ENCODE peak calls at places on chromosome 7, in nine cellular contexts. One of them, this sample, is unnamed. For H3K4me1, the result is how much of the 10 kb centered on the place peaks cover.

GRCh38 chr7:100897111-100897608 is 1.5 kb upstream of the ACHE start:
- DNase-seq in iPS DF 6.9: no peak
- DNase-seq in suprapubic skin: no peak
- DNase-seq in tibial artery: no peak
- DNase-seq in uterus: no peak
- DNase-seq in OCI-LY7: peak
- DNase-seq in cardiac muscle cell: peak
- DNase-seq in mesendoderm: peak
- DNase-seq in GM23338: peak
- DNase-seq in this sample: peak

GRCh38 chr7:8434290-8435002 is 1.0 kb downstream of the NXPH1 start:
- DNase-seq in uterus: no peak
- DNase-seq in iPS DF 6.9: no peak
- DNase-seq in cardiac muscle cell: no peak
- DNase-seq in suprapubic skin: no peak
- DNase-seq in GM23338: peak
- DNase-seq in OCI-LY7: no peak
- DNase-seq in tibial artery: no peak
- DNase-seq in mesendoderm: peak
- DNase-seq in this sample: no peak

GRCh38 chr7:120843121-120843520 is 14.8 kb downstream of the TSPAN12 start:
- DNase-seq in OCI-LY7: no peak
- DNase-seq in tibial artery: no peak
- DNase-seq in suprapubic skin: no peak
- DNase-seq in mesendoderm: no peak
- DNase-seq in uterus: no peak
- DNase-seq in iPS DF 6.9: no peak
- DNase-seq in GM23338: no peak
- DNase-seq in cardiac muscle cell: no peak
- DNase-seq in this sample: no peak

GRCh38 chr7:95794917-95795515 is 22.7 kb downstream of the DYNC1I1 start:
- DNase-seq in suprapubic skin: no peak
- DNase-seq in uterus: no peak
- DNase-seq in OCI-LY7: peak
- DNase-seq in iPS DF 6.9: peak
- DNase-seq in cardiac muscle cell: peak
- DNase-seq in tibial artery: no peak
- DNase-seq in GM23338: peak
- DNase-seq in mesendoderm: peak
- DNase-seq in this sample: no peak

GRCh38 chr7:26399309-26399610 is 107.6 kb downstream of the SNX10 start:
- DNase-seq in GM23338: peak
- DNase-seq in cardiac muscle cell: no peak
- DNase-seq in mesendoderm: peak
- DNase-seq in suprapubic skin: no peak
- DNase-seq in iPS DF 6.9: no peak
- DNase-seq in OCI-LY7: no peak
- DNase-seq in uterus: peak
- DNase-seq in tibial artery: peak
- DNase-seq in this sample: peak

GRCh38 chr7:50663396-50664102 is 98.3 kb upstream of the DDC start:
- DNase-seq in cardiac muscle cell: no peak
- DNase-seq in suprapubic skin: no peak
- DNase-seq in OCI-LY7: no peak
- DNase-seq in uterus: no peak
- DNase-seq in iPS DF 6.9: no peak
- DNase-seq in tibial artery: no peak
- DNase-seq in GM23338: no peak
- DNase-seq in mesendoderm: no peak
- DNase-seq in this sample: no peak

GRCh38 chr7:68288099-68288498 is 1291.5 kb downstream of the TYW1 start:
- DNase-seq in uterus: no peak
- DNase-seq in OCI-LY7: no peak
- DNase-seq in suprapubic skin: no peak
- DNase-seq in iPS DF 6.9: no peak
- DNase-seq in GM23338: no peak
- DNase-seq in cardiac muscle cell: no peak
- DNase-seq in tibial artery: no peak
- DNase-seq in mesendoderm: no peak
- DNase-seq in this sample: no peak

GRCh38 chr7:136086712-136087111 is 109.6 kb upstream of the MTPN start:
- DNase-seq in cardiac muscle cell: peak
- DNase-seq in tibial artery: peak
- DNase-seq in suprapubic skin: no peak
- DNase-seq in GM23338: peak
- DNase-seq in iPS DF 6.9: peak
- DNase-seq in OCI-LY7: peak
- DNase-seq in uterus: peak
- DNase-seq in mesendoderm: peak
- DNase-seq in this sample: no peak

GRCh38 chr7:54331311-54331710 is 210.9 kb upstream of the VSTM2A start:
- DNase-seq in suprapubic skin: no peak
- DNase-seq in OCI-LY7: no peak
- DNase-seq in GM23338: no peak
- DNase-seq in mesendoderm: no peak
- DNase-seq in cardiac muscle cell: no peak
- DNase-seq in uterus: no peak
- DNase-seq in iPS DF 6.9: no peak
- DNase-seq in tibial artery: no peak
- DNase-seq in this sample: no peak

DNA sequence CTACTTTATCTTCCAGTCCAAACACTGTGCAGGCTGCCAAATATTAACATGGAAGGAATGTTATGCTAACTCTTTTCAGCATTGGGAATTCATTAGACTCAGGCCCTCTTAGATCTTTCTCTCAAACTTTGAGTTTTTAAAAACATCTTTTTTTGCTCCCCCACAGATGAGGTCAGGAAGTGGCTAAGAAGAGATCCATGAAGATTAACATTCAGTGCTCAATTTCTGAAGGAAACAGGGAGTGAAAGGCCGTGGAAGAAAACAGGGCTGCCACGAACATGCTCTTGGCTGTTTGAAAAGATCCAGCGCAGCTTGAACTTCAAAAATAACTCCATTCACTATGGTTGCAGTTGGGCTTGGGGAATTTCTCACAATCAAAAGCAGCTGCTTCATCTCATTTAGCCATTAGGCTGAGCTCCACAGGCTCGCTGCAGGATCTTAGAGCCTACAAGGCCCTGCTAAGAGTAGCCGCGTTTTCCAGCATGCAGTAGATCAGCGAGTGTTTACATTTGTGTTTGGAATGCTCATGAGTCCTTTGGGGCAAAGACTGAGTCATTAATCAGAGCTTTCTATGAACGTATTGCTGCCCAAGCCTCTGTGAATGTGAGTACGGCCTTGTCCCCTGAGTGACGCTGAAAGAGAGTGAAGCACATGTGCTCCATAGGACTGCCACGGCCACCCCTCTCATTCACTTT is 41.2 kb upstream of the TNS3 start:
- DNase-seq in mesendoderm: peak
- DNase-seq in cardiac muscle cell: peak
- DNase-seq in suprapubic skin: no peak
- DNase-seq in GM23338: no peak
- DNase-seq in uterus: peak
- DNase-seq in tibial artery: peak
- DNase-seq in iPS DF 6.9: no peak
- DNase-seq in OCI-LY7: no peak
- DNase-seq in this sample: no peak
- H3K4me3 ChIP-seq in mesendoderm: no peak
- H3K4me3 ChIP-seq in cardiac muscle cell: no peak
- H3K4me3 ChIP-seq in suprapubic skin: no peak
- H3K4me3 ChIP-seq in GM23338: no peak
- H3K4me3 ChIP-seq in uterus: no peak
- H3K4me3 ChIP-seq in tibial artery: no peak
- H3K4me3 ChIP-seq in iPS DF 6.9: no peak
- H3K4me3 ChIP-seq in OCI-LY7: peak
- H3K4me3 ChIP-seq in this sample: no peak

DNA sequence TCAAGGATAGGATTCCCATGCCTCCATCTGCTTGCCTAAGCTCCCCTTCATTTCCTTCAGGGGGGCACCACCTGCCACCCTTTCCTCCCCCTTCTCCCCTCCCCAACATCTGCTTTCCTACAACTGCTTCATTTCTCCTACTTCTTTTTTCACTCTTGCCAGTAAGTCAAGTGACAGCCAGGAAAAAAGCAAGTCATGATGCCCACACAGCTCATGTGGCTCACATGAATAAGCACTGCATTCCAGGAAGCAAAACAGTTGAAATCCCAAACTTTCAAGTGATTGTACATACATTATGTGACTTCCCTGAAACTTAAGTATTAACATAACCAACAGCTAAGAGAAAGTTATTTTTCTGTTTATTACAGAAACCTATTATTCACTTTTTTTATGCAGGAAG is 78.6 kb downstream of the TNS3 start:
- DNase-seq in cardiac muscle cell: peak
- DNase-seq in iPS DF 6.9: no peak
- DNase-seq in suprapubic skin: no peak
- DNase-seq in GM23338: no peak
- DNase-seq in tibial artery: no peak
- DNase-seq in uterus: no peak
- DNase-seq in mesendoderm: no peak
- DNase-seq in OCI-LY7: no peak
- DNase-seq in this sample: no peak
- H3K4me1 ChIP-seq in cardiac muscle cell: under half
- H3K4me1 ChIP-seq in iPS DF 6.9: under half
- H3K4me1 ChIP-seq in suprapubic skin: under half
- H3K4me1 ChIP-seq in GM23338: under half
- H3K4me1 ChIP-seq in tibial artery: half or more
- H3K4me1 ChIP-seq in uterus: under half
- H3K4me1 ChIP-seq in mesendoderm: under half
- H3K4me1 ChIP-seq in OCI-LY7: under half
- H3K4me1 ChIP-seq in this sample: half or more

GRCh38 chr7:41869596-41869995 is 166.7 kb upstream of the INHBA start:
- DNase-seq in suprapubic skin: no peak
- DNase-seq in mesendoderm: no peak
- DNase-seq in cardiac muscle cell: peak
- DNase-seq in uterus: no peak
- DNase-seq in GM23338: no peak
- DNase-seq in OCI-LY7: no peak
- DNase-seq in tibial artery: no peak
- DNase-seq in iPS DF 6.9: no peak
- DNase-seq in this sample: no peak

GRCh38 chr7:41870505-41871138 is 167.7 kb upstream of the INHBA start:
- DNase-seq in cardiac muscle cell: peak
- DNase-seq in suprapubic skin: no peak
- DNase-seq in tibial artery: no peak
- DNase-seq in mesendoderm: no peak
- DNase-seq in GM23338: no peak
- DNase-seq in uterus: no peak
- DNase-seq in iPS DF 6.9: no peak
- DNase-seq in OCI-LY7: no peak
- DNase-seq in this sample: no peak

GRCh38 chr7:41870017-41870416 is 167.1 kb upstream of the INHBA start:
- DNase-seq in tibial artery: no peak
- DNase-seq in OCI-LY7: no peak
- DNase-seq in iPS DF 6.9: no peak
- DNase-seq in mesendoderm: no peak
- DNase-seq in cardiac muscle cell: peak
- DNase-seq in GM23338: no peak
- DNase-seq in suprapubic skin: no peak
- DNase-seq in uterus: no peak
- DNase-seq in this sample: no peak

GRCh38 chr7:41869091-41869490 is 166.2 kb upstream of the INHBA start:
- DNase-seq in tibial artery: no peak
- DNase-seq in iPS DF 6.9: no peak
- DNase-seq in cardiac muscle cell: peak
- DNase-seq in suprapubic skin: no peak
- DNase-seq in OCI-LY7: no peak
- DNase-seq in mesendoderm: no peak
- DNase-seq in uterus: no peak
- DNase-seq in GM23338: no peak
- DNase-seq in this sample: no peak

DNA sequence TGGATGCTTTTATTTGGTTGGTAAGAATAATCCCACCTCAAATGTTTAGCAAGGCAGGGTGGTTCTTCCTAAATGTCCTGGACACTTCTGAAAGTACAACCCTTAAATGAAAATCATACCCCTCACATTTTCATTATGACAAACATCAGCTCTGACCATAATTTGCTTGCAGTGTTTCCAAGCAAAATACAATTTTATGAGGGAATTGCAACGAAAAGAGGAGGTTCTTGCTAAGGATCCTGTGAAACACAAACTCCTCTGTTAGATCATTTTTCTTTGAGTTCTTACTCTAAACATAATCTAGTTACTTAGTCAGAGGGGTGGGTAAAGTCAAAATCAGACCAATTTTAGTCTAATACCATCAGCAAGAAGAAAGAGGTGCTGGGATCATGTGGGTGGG is 164.7 kb upstream of the INHBA start:
- DNase-seq in OCI-LY7: no peak
- DNase-seq in cardiac muscle cell: no peak
- DNase-seq in mesendoderm: no peak
- DNase-seq in uterus: no peak
- DNase-seq in GM23338: no peak
- DNase-seq in suprapubic skin: no peak
- DNase-seq in iPS DF 6.9: no peak
- DNase-seq in tibial artery: no peak
- DNase-seq in this sample: no peak
- H3K4me3 ChIP-seq in OCI-LY7: no peak
- H3K4me3 ChIP-seq in cardiac muscle cell: no peak
- H3K4me3 ChIP-seq in mesendoderm: no peak
- H3K4me3 ChIP-seq in uterus: no peak
- H3K4me3 ChIP-seq in GM23338: no peak
- H3K4me3 ChIP-seq in suprapubic skin: no peak
- H3K4me3 ChIP-seq in iPS DF 6.9: no peak
- H3K4me3 ChIP-seq in tibial artery: no peak
- H3K4me3 ChIP-seq in this sample: no peak

GRCh38 chr7:92753614-92754013 is 82.8 kb downstream of the CDK6 start:
- DNase-seq in cardiac muscle cell: no peak
- DNase-seq in iPS DF 6.9: no peak
- DNase-seq in uterus: no peak
- DNase-seq in GM23338: no peak
- DNase-seq in mesendoderm: no peak
- DNase-seq in OCI-LY7: no peak
- DNase-seq in tibial artery: no peak
- DNase-seq in suprapubic skin: no peak
- DNase-seq in this sample: no peak

GRCh38 chr7:92749832-92750231 is 86.5 kb downstream of the CDK6 start:
- DNase-seq in tibial artery: no peak
- DNase-seq in uterus: no peak
- DNase-seq in OCI-LY7: no peak
- DNase-seq in iPS DF 6.9: no peak
- DNase-seq in cardiac muscle cell: no peak
- DNase-seq in GM23338: no peak
- DNase-seq in mesendoderm: no peak
- DNase-seq in suprapubic skin: no peak
- DNase-seq in this sample: no peak

GRCh38 chr7:92750961-92751360 is 85.4 kb downstream of the CDK6 start:
- DNase-seq in GM23338: no peak
- DNase-seq in tibial artery: no peak
- DNase-seq in iPS DF 6.9: no peak
- DNase-seq in suprapubic skin: no peak
- DNase-seq in mesendoderm: no peak
- DNase-seq in uterus: no peak
- DNase-seq in cardiac muscle cell: no peak
- DNase-seq in OCI-LY7: no peak
- DNase-seq in this sample: no peak

GRCh38 chr7:92750440-92750839 is 85.9 kb downstream of the CDK6 start:
- DNase-seq in mesendoderm: no peak
- DNase-seq in uterus: no peak
- DNase-seq in iPS DF 6.9: no peak
- DNase-seq in GM23338: no peak
- DNase-seq in suprapubic skin: no peak
- DNase-seq in tibial artery: no peak
- DNase-seq in cardiac muscle cell: no peak
- DNase-seq in OCI-LY7: no peak
- DNase-seq in this sample: no peak

GRCh38 chr7:92751902-92752901 is 84.2 kb downstream of the CDK6 start:
- DNase-seq in uterus: no peak
- DNase-seq in iPS DF 6.9: no peak
- DNase-seq in tibial artery: no peak
- DNase-seq in mesendoderm: peak
- DNase-seq in OCI-LY7: no peak
- DNase-seq in cardiac muscle cell: peak
- DNase-seq in GM23338: no peak
- DNase-seq in suprapubic skin: no peak
- DNase-seq in this sample: no peak
- H3K4me1 ChIP-seq in uterus: under half
- H3K4me1 ChIP-seq in iPS DF 6.9: under half
- H3K4me1 ChIP-seq in tibial artery: under half
- H3K4me1 ChIP-seq in mesendoderm: under half
- H3K4me1 ChIP-seq in OCI-LY7: under half
- H3K4me1 ChIP-seq in cardiac muscle cell: under half
- H3K4me1 ChIP-seq in GM23338: half or more
- H3K4me1 ChIP-seq in suprapubic skin: under half
- H3K4me1 ChIP-seq in this sample: under half